ENCODE peak calls at places on chromosomes 7 and 10, in six cellular contexts. One of them, this sample, is unnamed.

GRCh38 chr10:73940634-73941221 is 29.8 kb downstream of the PLAU start:
- DNase-seq in psoas muscle: peak
- DNase-seq in AG10803: peak
- DNase-seq in lower lobe of right lung: peak
- DNase-seq in DND-41: peak
- DNase-seq in endodermal cell: peak
- DNase-seq in this sample: peak

GRCh38 chr7:105439174-105439893 is 50.6 kb upstream of the SRPK2 start:
- DNase-seq in DND-41: no peak
- DNase-seq in AG10803: peak
- DNase-seq in endodermal cell: peak
- DNase-seq in psoas muscle: no peak
- DNase-seq in lower lobe of right lung: no peak
- DNase-seq in this sample: no peak

GRCh38 chr7:83697814-83698530 is 49.0 kb upstream of the SEMA3E start:
- DNase-seq in endodermal cell: no peak
- DNase-seq in lower lobe of right lung: no peak
- DNase-seq in DND-41: no peak
- DNase-seq in psoas muscle: no peak
- DNase-seq in AG10803: no peak
- DNase-seq in this sample: no peak

GRCh38 chr10:86775056-86775858 is 18.8 kb downstream of the BMPR1A start:
- DNase-seq in DND-41: no peak
- DNase-seq in endodermal cell: no peak
- DNase-seq in AG10803: peak
- DNase-seq in lower lobe of right lung: no peak
- DNase-seq in psoas muscle: no peak
- DNase-seq in this sample: peak

GRCh38 chr7:47342646-47343045 is 239.3 kb downstream of the TNS3 start:
- DNase-seq in AG10803: no peak
- DNase-seq in lower lobe of right lung: no peak
- DNase-seq in DND-41: no peak
- DNase-seq in endodermal cell: peak
- DNase-seq in psoas muscle: no peak
- DNase-seq in this sample: no peak

GRCh38 chr10:64626856-64627255 is 1105.7 kb downstream of the REEP3 start:
- DNase-seq in psoas muscle: no peak
- DNase-seq in endodermal cell: no peak
- DNase-seq in AG10803: no peak
- DNase-seq in DND-41: no peak
- DNase-seq in lower lobe of right lung: no peak
- DNase-seq in this sample: no peak

GRCh38 chr10:80382989-80383388 is 25.4 kb upstream of the PRXL2A start:
- DNase-seq in psoas muscle: no peak
- DNase-seq in DND-41: peak
- DNase-seq in AG10803: peak
- DNase-seq in lower lobe of right lung: no peak
- DNase-seq in endodermal cell: peak
- DNase-seq in this sample: peak

GRCh38 chr10:51369903-51370302 is 295.6 kb downstream of the PRKG1 start:
- DNase-seq in psoas muscle: no peak
- DNase-seq in endodermal cell: no peak
- DNase-seq in lower lobe of right lung: no peak
- DNase-seq in DND-41: no peak
- DNase-seq in AG10803: peak
- DNase-seq in this sample: no peak

GRCh38 chr7:93245525-93246432 is 13.6 kb downstream of the VPS50 start:
- DNase-seq in endodermal cell: no peak
- DNase-seq in lower lobe of right lung: no peak
- DNase-seq in AG10803: peak
- DNase-seq in psoas muscle: no peak
- DNase-seq in DND-41: no peak
- DNase-seq in this sample: peak

GRCh38 chr7:38744746-38745145 is 113.6 kb upstream of the AMPH start:
- DNase-seq in lower lobe of right lung: no peak
- DNase-seq in DND-41: no peak
- DNase-seq in AG10803: peak
- DNase-seq in psoas muscle: no peak
- DNase-seq in endodermal cell: no peak
- DNase-seq in this sample: no peak

GRCh38 chr10:32680803-32681557 is 235.0 kb downstream of the CCDC7 start:
- DNase-seq in lower lobe of right lung: no peak
- DNase-seq in psoas muscle: no peak
- DNase-seq in AG10803: no peak
- DNase-seq in endodermal cell: no peak
- DNase-seq in DND-41: no peak
- DNase-seq in this sample: no peak

GRCh38 chr10:72332423-72333110 is 22.2 kb downstream of the DNAJB12 start:
- DNase-seq in endodermal cell: no peak
- DNase-seq in DND-41: no peak
- DNase-seq in AG10803: no peak
- DNase-seq in psoas muscle: no peak
- DNase-seq in lower lobe of right lung: no peak
- DNase-seq in this sample: no peak

GRCh38 chr7:18610331-18610948 is 114.9 kb downstream of the HDAC9 start:
- DNase-seq in psoas muscle: no peak
- DNase-seq in AG10803: peak
- DNase-seq in lower lobe of right lung: no peak
- DNase-seq in DND-41: no peak
- DNase-seq in endodermal cell: peak
- DNase-seq in this sample: peak

GRCh38 chr10:12914111-12914510 is 87.4 kb downstream of the CCDC3 start:
- DNase-seq in AG10803: no peak
- DNase-seq in psoas muscle: no peak
- DNase-seq in DND-41: no peak
- DNase-seq in lower lobe of right lung: no peak
- DNase-seq in endodermal cell: no peak
- DNase-seq in this sample: no peak

GRCh38 chr7:34727464-34727995 is 69.5 kb downstream of the NPSR1 start:
- DNase-seq in DND-41: no peak
- DNase-seq in psoas muscle: no peak
- DNase-seq in AG10803: no peak
- DNase-seq in endodermal cell: no peak
- DNase-seq in lower lobe of right lung: no peak
- DNase-seq in this sample: no peak

GRCh38 chr10:75616076-75616475 is 184.7 kb downstream of the LRMDA start:
- DNase-seq in AG10803: no peak
- DNase-seq in DND-41: no peak
- DNase-seq in lower lobe of right lung: no peak
- DNase-seq in psoas muscle: no peak
- DNase-seq in endodermal cell: no peak
- DNase-seq in this sample: no peak

GRCh38 chr7:155198206-155198892 is 99.3 kb upstream of the INSIG1 start:
- DNase-seq in AG10803: no peak
- DNase-seq in DND-41: no peak
- DNase-seq in endodermal cell: no peak
- DNase-seq in lower lobe of right lung: no peak
- DNase-seq in psoas muscle: no peak
- DNase-seq in this sample: peak

GRCh38 chr7:100503350-100503735 is 19.6 kb downstream of the NYAP1 start:
- DNase-seq in AG10803: peak
- DNase-seq in endodermal cell: no peak
- DNase-seq in lower lobe of right lung: no peak
- DNase-seq in DND-41: no peak
- DNase-seq in psoas muscle: no peak
- DNase-seq in this sample: no peak

GRCh38 chr7:71835056-71835455 is 577.1 kb downstream of the CALN1 start:
- DNase-seq in AG10803: peak
- DNase-seq in lower lobe of right lung: no peak
- DNase-seq in psoas muscle: no peak
- DNase-seq in endodermal cell: no peak
- DNase-seq in DND-41: no peak
- DNase-seq in this sample: no peak

GRCh38 chr10:9869777-9870176 is 1147.9 kb upstream of the CELF2 start:
- DNase-seq in DND-41: no peak
- DNase-seq in endodermal cell: no peak
- DNase-seq in psoas muscle: no peak
- DNase-seq in AG10803: no peak
- DNase-seq in lower lobe of right lung: no peak
- DNase-seq in this sample: no peak

GRCh38 chr10:22334414-22335203 is 10.7 kb upstream of the SPAG6 start:
- DNase-seq in psoas muscle: peak
- DNase-seq in AG10803: no peak
- DNase-seq in endodermal cell: peak
- DNase-seq in lower lobe of right lung: no peak
- DNase-seq in DND-41: no peak
- DNase-seq in this sample: no peak

GRCh38 chr10:51073461-51074237 is 638 bp upstream of the PRKG1 start:
- DNase-seq in DND-41: no peak
- DNase-seq in psoas muscle: peak
- DNase-seq in lower lobe of right lung: no peak
- DNase-seq in AG10803: peak
- DNase-seq in endodermal cell: peak
- DNase-seq in this sample: no peak

DNA sequence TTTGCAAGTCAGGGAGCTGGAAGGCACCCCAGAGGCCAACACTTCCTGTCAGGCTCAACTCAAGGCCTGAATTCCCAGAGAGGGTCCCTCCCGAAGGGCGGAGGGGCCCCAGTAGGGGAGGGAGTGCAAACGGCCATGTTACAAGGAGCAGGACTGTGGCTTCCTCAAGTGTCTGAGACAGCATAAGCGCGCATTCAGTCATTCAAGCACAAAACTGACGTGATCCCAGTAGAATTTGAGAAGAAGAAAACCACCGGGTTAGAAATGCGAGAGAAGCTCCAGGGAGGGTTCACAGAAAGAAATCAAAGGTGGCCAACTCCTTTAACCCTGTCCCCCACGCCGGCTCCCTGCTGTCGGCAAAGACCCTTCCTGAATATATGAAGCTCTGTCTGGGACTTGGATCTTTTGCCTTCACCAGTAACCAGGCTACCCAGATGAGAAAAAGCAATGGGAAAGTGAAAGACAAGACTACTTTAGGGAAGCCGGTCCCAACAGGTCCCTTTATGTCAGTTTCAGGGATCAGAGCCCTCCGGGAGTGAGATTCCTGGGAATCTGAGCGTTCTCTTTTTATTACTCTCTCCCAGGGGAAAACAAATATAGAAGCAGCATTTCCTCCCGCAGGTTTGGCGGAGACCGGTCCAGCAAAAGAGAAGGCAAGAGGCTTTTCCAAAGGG is 1.3 kb downstream of the AFAP1L2 start:
- DNase-seq in AG10803: no peak
- DNase-seq in psoas muscle: no peak
- DNase-seq in DND-41: no peak
- DNase-seq in lower lobe of right lung: no peak
- DNase-seq in endodermal cell: peak
- DNase-seq in this sample: peak
- H3K4me3 ChIP-seq in AG10803: peak
- H3K4me3 ChIP-seq in psoas muscle: peak
- H3K4me3 ChIP-seq in DND-41: no peak
- H3K4me3 ChIP-seq in lower lobe of right lung: peak
- H3K4me3 ChIP-seq in endodermal cell: peak
- H3K4me3 ChIP-seq in this sample: peak

GRCh38 chr10:54363390-54363789 is 437.6 kb downstream of the PCDH15 start:
- DNase-seq in endodermal cell: no peak
- DNase-seq in AG10803: no peak
- DNase-seq in DND-41: no peak
- DNase-seq in lower lobe of right lung: no peak
- DNase-seq in psoas muscle: no peak
- DNase-seq in this sample: no peak

GRCh38 chr10:54372164-54372563 is 428.9 kb downstream of the PCDH15 start:
- DNase-seq in lower lobe of right lung: no peak
- DNase-seq in endodermal cell: no peak
- DNase-seq in psoas muscle: no peak
- DNase-seq in AG10803: no peak
- DNase-seq in DND-41: no peak
- DNase-seq in this sample: no peak

DNA sequence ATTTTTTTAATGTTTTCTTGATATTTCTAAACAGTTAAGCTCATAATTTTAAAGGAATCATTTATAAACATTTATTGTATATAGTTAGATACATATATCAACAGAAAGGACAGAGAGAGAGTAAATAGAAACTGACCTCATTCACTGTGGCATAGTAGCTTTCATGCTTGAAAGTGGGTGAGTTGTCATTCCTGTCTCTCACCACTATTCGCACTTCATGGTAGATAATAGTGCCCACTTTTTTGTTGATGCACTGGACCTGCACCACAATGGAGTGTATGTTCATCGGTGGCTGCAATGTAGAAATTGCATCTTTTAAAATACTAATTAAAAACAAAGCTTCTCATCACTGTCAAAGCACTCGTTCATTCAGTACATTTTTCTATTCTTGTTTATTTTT is 432.0 kb downstream of the PCDH15 start:
- DNase-seq in lower lobe of right lung: no peak
- DNase-seq in DND-41: no peak
- DNase-seq in endodermal cell: no peak
- DNase-seq in psoas muscle: no peak
- DNase-seq in AG10803: no peak
- DNase-seq in this sample: no peak
- TF ChIP-seq CTCF in lower lobe of right lung: no peak
- TF ChIP-seq CTCF in DND-41: no peak
- TF ChIP-seq CTCF in endodermal cell: peak
- TF ChIP-seq CTCF in psoas muscle: no peak
- TF ChIP-seq CTCF in AG10803: no peak
- TF ChIP-seq CTCF in this sample: no peak

DNA sequence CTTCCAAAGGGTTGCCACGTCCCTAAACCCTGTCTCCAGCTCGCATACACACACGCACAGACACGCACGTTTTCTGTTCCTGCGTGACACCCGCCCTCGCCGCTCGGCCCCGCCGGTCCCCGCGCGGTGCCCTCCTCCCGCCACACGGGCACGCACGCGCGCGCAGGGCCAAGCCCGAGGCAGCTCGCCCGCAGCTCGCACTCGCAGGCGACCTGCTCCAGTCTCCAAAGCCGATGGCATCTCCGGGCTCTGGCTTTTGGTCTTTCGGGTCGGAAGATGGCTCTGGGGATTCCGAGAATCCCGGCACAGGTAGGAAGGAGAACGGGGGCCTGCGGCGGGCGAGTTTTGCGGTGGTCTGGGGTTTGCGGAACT is at the start of gene GAD2:
- DNase-seq in lower lobe of right lung: no peak
- DNase-seq in AG10803: no peak
- DNase-seq in endodermal cell: peak
- DNase-seq in psoas muscle: no peak
- DNase-seq in DND-41: no peak
- DNase-seq in this sample: no peak
- H3K4me3 ChIP-seq in lower lobe of right lung: no peak
- H3K4me3 ChIP-seq in AG10803: no peak
- H3K4me3 ChIP-seq in endodermal cell: peak
- H3K4me3 ChIP-seq in psoas muscle: no peak
- H3K4me3 ChIP-seq in DND-41: peak
- H3K4me3 ChIP-seq in this sample: no peak

GRCh38 chr10:70380350-70381135 is 1.9 kb downstream of the LRRC20 start:
- DNase-seq in endodermal cell: no peak
- DNase-seq in lower lobe of right lung: no peak
- DNase-seq in psoas muscle: peak
- DNase-seq in DND-41: no peak
- DNase-seq in AG10803: no peak
- DNase-seq in this sample: no peak
- TF ChIP-seq CTCF in endodermal cell: no peak
- TF ChIP-seq CTCF in lower lobe of right lung: no peak
- TF ChIP-seq CTCF in psoas muscle: no peak
- TF ChIP-seq CTCF in DND-41: peak
- TF ChIP-seq CTCF in AG10803: no peak
- TF ChIP-seq CTCF in this sample: no peak

GRCh38 chr7:134892963-134893362 is 93.3 kb upstream of the AGBL3 start:
- DNase-seq in AG10803: no peak
- DNase-seq in lower lobe of right lung: no peak
- DNase-seq in DND-41: no peak
- DNase-seq in psoas muscle: no peak
- DNase-seq in endodermal cell: no peak
- DNase-seq in this sample: no peak
- H3K4me3 ChIP-seq in AG10803: peak
- H3K4me3 ChIP-seq in lower lobe of right lung: peak
- H3K4me3 ChIP-seq in DND-41: no peak
- H3K4me3 ChIP-seq in psoas muscle: peak
- H3K4me3 ChIP-seq in endodermal cell: peak
- H3K4me3 ChIP-seq in this sample: no peak